ENCODE peak calls at places on chromosomes 11 and 22, in eight cellular contexts. One of them, this sample, is unnamed.

GRCh38 chr22:19880786-19881569 is 26.3 kb upstream of the GNB1L start:
- DNase-seq in right cardiac atrium: peak; percentile 80
- DNase-seq in HFFc6: peak; percentile 95
- DNase-seq in globus pallidus: no peak
- DNase-seq in hypothalamus: no peak
- DNase-seq in small intestine: no peak
- DNase-seq in cardiac muscle cell: peak; percentile 96
- DNase-seq in NCI-H1417: no peak
- DNase-seq in this sample: no peak

GRCh38 chr11:25435197-25435596 is 896.7 kb upstream of the ANO3 start:
- DNase-seq in right cardiac atrium: no peak
- DNase-seq in HFFc6: no peak
- DNase-seq in globus pallidus: no peak
- DNase-seq in hypothalamus: no peak
- DNase-seq in small intestine: no peak
- DNase-seq in cardiac muscle cell: no peak
- DNase-seq in NCI-H1417: peak; percentile 12
- DNase-seq in this sample: no peak

GRCh38 chr11:62999649-63000048 is 14.9 kb upstream of the SLC22A6 start:
- DNase-seq in right cardiac atrium: no peak
- DNase-seq in HFFc6: no peak
- DNase-seq in globus pallidus: no peak
- DNase-seq in hypothalamus: no peak
- DNase-seq in small intestine: no peak
- DNase-seq in cardiac muscle cell: no peak
- DNase-seq in NCI-H1417: no peak
- DNase-seq in this sample: no peak

GRCh38 chr11:115415939-115416338 is 88.3 kb downstream of the CADM1 start:
- DNase-seq in right cardiac atrium: no peak
- DNase-seq in HFFc6: no peak
- DNase-seq in globus pallidus: no peak
- DNase-seq in hypothalamus: no peak
- DNase-seq in small intestine: no peak
- DNase-seq in cardiac muscle cell: no peak
- DNase-seq in NCI-H1417: no peak
- DNase-seq in this sample: no peak

GRCh38 chr11:61369372-61370348 is 7.5 kb downstream of the TMEM138 start:
- DNase-seq in right cardiac atrium: peak; percentile 76
- DNase-seq in HFFc6: no peak
- DNase-seq in globus pallidus: no peak
- DNase-seq in hypothalamus: no peak
- DNase-seq in small intestine: no peak
- DNase-seq in cardiac muscle cell: peak; percentile 97
- DNase-seq in NCI-H1417: no peak
- DNase-seq in this sample: no peak

GRCh38 chr11:85672111-85672875 is 7.4 kb upstream of the CREBZF start:
- DNase-seq in right cardiac atrium: no peak
- DNase-seq in HFFc6: no peak
- DNase-seq in globus pallidus: no peak
- DNase-seq in hypothalamus: no peak
- DNase-seq in small intestine: no peak
- DNase-seq in cardiac muscle cell: no peak
- DNase-seq in NCI-H1417: no peak
- DNase-seq in this sample: no peak

GRCh38 chr11:115990004-115990447 is 485.8 kb upstream of the CADM1 start:
- DNase-seq in right cardiac atrium: no peak
- DNase-seq in HFFc6: no peak
- DNase-seq in globus pallidus: no peak
- DNase-seq in hypothalamus: no peak
- DNase-seq in small intestine: no peak
- DNase-seq in cardiac muscle cell: no peak
- DNase-seq in NCI-H1417: peak; percentile 30
- DNase-seq in this sample: no peak

GRCh38 chr11:126793596-126793995 is 207.0 kb downstream of the KIRREL3 start:
- DNase-seq in right cardiac atrium: no peak
- DNase-seq in HFFc6: no peak
- DNase-seq in globus pallidus: no peak
- DNase-seq in hypothalamus: no peak
- DNase-seq in small intestine: no peak
- DNase-seq in cardiac muscle cell: peak; percentile 33
- DNase-seq in NCI-H1417: no peak
- DNase-seq in this sample: no peak

GRCh38 chr22:21816787-21817496 is 50.5 kb downstream of the MAPK1 start:
- DNase-seq in right cardiac atrium: no peak
- DNase-seq in HFFc6: peak; percentile 94
- DNase-seq in globus pallidus: peak; percentile 34
- DNase-seq in hypothalamus: no peak
- DNase-seq in small intestine: peak; percentile 88
- DNase-seq in cardiac muscle cell: peak; percentile 95
- DNase-seq in NCI-H1417: peak; percentile 18
- DNase-seq in this sample: no peak

GRCh38 chr11:44622721-44623258 is 57.3 kb downstream of the CD82 start:
- DNase-seq in right cardiac atrium: peak; percentile 18
- DNase-seq in HFFc6: no peak
- DNase-seq in globus pallidus: no peak
- DNase-seq in hypothalamus: no peak
- DNase-seq in small intestine: no peak
- DNase-seq in cardiac muscle cell: no peak
- DNase-seq in NCI-H1417: no peak
- DNase-seq in this sample: no peak

GRCh38 chr22:35322126-35322525 is 22.4 kb downstream of the TOM1 start:
- DNase-seq in right cardiac atrium: peak; percentile 60
- DNase-seq in HFFc6: no peak
- DNase-seq in globus pallidus: no peak
- DNase-seq in hypothalamus: no peak
- DNase-seq in small intestine: no peak
- DNase-seq in cardiac muscle cell: no peak
- DNase-seq in NCI-H1417: no peak
- DNase-seq in this sample: no peak

GRCh38 chr22:30575859-30576258 is 1.4 kb upstream of the GAL3ST1 start:
- DNase-seq in right cardiac atrium: no peak
- DNase-seq in HFFc6: no peak
- DNase-seq in globus pallidus: no peak
- DNase-seq in hypothalamus: no peak
- DNase-seq in small intestine: no peak
- DNase-seq in cardiac muscle cell: no peak
- DNase-seq in NCI-H1417: no peak
- DNase-seq in this sample: no peak